ENCODE peak calls at places on chromosomes 7 and 10, in four cellular contexts. L is GM12878, P is HEK293T, E is HepG2. J is an unnamed sample.

GRCh38 chr10:48470893-48471805 is 133.7 kb downstream of the ARHGAP22 start:
- DNase-seq in L (no peak), P (peak), E (no peak), J (peak)

GRCh38 chr10:119209736-119210355 is 2.5 kb downstream of the GRK5 start:
- DNase-seq in L (no peak), P (no peak), E (no peak), J (no peak)

GRCh38 chr10:95413608-95414007 is 122.8 kb upstream of the PDLIM1 start:
- DNase-seq in L (no peak), P (no peak), E (no peak), J (no peak)

GRCh38 chr10:126867567-126868365 is 37.5 kb upstream of the DOCK1 start:
- DNase-seq in L (no peak), P (no peak), E (no peak), J (no peak)

GRCh38 chr7:77985232-77985973 is 186.8 kb downstream of the PHTF2 start:
- DNase-seq in L (no peak), P (no peak), E (no peak), J (no peak)

GRCh38 chr7:2632717-2633537 is 1.1 kb downstream of the TTYH3 start:
- DNase-seq in L (no peak), P (peak), E (no peak), J (no peak)

GRCh38 chr7:151756076-151756731 is 120.7 kb downstream of the PRKAG2 start:
- DNase-seq in L (no peak), P (no peak), E (no peak), J (peak)

GRCh38 chr7:284762-285722 is 4.9 kb upstream of the FOXL3 start:
- DNase-seq in L (no peak), P (no peak), E (no peak), J (no peak)

GRCh38 chr10:105188737-105189463 is 547.8 kb downstream of the SORCS3 start:
- DNase-seq in L (no peak), P (no peak), E (peak), J (no peak)

GRCh38 chr7:24830440-24831050 is 73.3 kb upstream of the GSDME start:
- DNase-seq in L (no peak), P (no peak), E (no peak), J (no peak)

GRCh38 chr10:73940634-73941221 is 29.8 kb downstream of the PLAU start:
- DNase-seq in L (no peak), P (peak), E (peak), J (peak)

GRCh38 chr10:110778221-110778620 is 93.5 kb upstream of the PDCD4 start:
- DNase-seq in L (no peak), P (no peak), E (no peak), J (no peak)

GRCh38 chr10:97701438-97702064 is 12.0 kb upstream of the MARVELD1 start:
- DNase-seq in L (no peak), P (peak), E (peak), J (peak)

GRCh38 chr10:119817991-119818888 is 54.4 kb downstream of the MCMBP start:
- DNase-seq in L (no peak), P (no peak), E (no peak), J (no peak)

GRCh38 chr10:43237631-43238446 is 29.0 kb downstream of the RASGEF1A start:
- DNase-seq in L (no peak), P (no peak), E (no peak), J (no peak)

GRCh38 chr10:24542314-24543270 is 181.1 kb downstream of the ARHGAP21 start:
- DNase-seq in L (no peak), P (no peak), E (no peak), J (no peak)

GRCh38 chr7:140239653-140239935 is 62.8 kb upstream of the KDM7A start:
- DNase-seq in L (no peak), P (no peak), E (no peak), J (peak)

DNA sequence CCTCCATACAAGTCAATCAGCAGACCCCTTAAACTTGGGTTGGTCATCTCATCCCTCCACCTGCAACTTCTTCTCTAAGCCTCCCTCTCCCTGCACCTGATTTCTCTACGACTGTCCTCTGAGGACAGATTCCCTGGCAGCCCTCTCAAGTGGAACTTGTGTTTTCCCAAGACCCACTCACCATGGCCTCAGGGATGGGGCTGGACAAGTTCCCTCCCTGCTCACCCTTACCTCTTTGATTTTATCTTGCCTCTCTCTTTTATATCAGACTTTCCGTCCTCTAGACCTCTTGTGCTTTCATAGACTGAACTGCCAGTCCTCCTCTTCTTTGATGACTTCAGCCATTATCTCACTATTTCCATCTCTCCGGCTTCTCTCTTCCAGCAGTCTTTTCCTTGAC is 46.2 kb upstream of the ARL4A start:
- DNase-seq in L (no peak), P (no peak), E (no peak), J (no peak)
- TF ChIP-seq FOXK2 in L (no peak), P (no peak), E (no peak), J (no peak)

GRCh38 chr10:70480254-70480861 is 1.8 kb downstream of the PALD1 start:
- DNase-seq in L (no peak), P (no peak), E (no peak), J (no peak)
- TF ChIP-seq FOXK2 in L (no peak), P (no peak), E (no peak), J (no peak)

DNA sequence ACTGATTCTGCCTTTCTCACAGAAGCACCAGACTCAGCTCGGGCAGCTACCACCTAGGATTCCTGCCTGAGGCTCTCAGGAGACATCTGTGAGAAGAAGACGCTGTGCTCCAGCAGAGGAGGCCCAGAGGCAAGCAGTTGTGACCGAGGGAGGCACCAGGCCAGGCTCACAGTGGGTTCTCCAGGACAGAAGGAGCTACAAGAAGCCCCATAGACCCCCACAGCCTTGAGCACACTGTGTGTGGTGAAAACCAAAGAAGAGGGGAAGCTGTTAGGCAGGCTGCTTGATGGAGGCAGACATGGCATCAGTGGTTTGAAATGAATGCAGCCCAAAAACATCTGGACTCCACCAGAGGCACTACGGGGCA is 198.8 kb downstream of the GRID1 start:
- DNase-seq in L (no peak), P (no peak), E (no peak), J (no peak)
- TF ChIP-seq FOXK2 in L (no peak), P (no peak), E (no peak), J (no peak)

GRCh38 chr7:135774284-135774683 is 25.7 kb upstream of the FAM180A start:
- DNase-seq in L (no peak), P (no peak), E (peak), J (no peak)
- TF ChIP-seq FOXK2 in L (no peak), P (no peak), E (no peak), J (no peak)

GRCh38 chr7:51785171-51785570 is 468.6 kb upstream of the COBL start:
- DNase-seq in L (no peak), P (no peak), E (no peak), J (no peak)

GRCh38 chr7:51786284-51786683 is 469.7 kb upstream of the COBL start:
- DNase-seq in L (no peak), P (no peak), E (no peak), J (no peak)

GRCh38 chr7:51789494-51789893 is 472.9 kb upstream of the COBL start:
- DNase-seq in L (no peak), P (no peak), E (no peak), J (no peak)

DNA sequence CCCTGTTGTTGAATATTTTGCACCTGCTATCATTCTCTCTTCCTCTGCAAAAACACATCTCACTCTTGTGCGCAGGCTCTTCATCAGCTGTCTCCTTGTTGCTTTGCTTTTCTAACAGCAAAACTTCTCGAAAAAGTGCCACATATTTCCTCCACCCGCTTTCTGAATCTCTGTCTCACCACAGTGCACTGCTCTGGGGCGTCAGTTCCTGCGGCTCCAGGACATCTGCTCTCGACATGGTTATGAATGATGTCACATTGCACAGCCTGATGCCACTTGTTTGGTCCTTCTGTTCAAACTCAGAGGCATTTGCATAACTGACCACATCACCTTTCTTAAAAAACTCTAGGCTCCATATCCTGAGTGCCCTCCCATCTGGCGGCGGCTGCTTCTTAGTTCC is 469.2 kb upstream of the COBL start:
- DNase-seq in L (no peak), P (no peak), E (no peak), J (no peak)
- TF ChIP-seq FOXK2 in L (no peak), P (no peak), E (no peak), J (no peak)

GRCh38 chr10:45202242-45202641 is 113.2 kb downstream of the OR13A1 start:
- DNase-seq in L (no peak), P (no peak), E (no peak), J (no peak)

GRCh38 chr10:45198596-45199379 is 116.6 kb downstream of the OR13A1 start:
- DNase-seq in L (no peak), P (no peak), E (no peak), J (no peak)

GRCh38 chr10:45197816-45198595 is 117.4 kb downstream of the OR13A1 start:
- DNase-seq in L (no peak), P (no peak), E (no peak), J (no peak)

GRCh38 chr10:45201271-45201670 is 114.1 kb downstream of the OR13A1 start:
- DNase-seq in L (no peak), P (no peak), E (no peak), J (no peak)

DNA sequence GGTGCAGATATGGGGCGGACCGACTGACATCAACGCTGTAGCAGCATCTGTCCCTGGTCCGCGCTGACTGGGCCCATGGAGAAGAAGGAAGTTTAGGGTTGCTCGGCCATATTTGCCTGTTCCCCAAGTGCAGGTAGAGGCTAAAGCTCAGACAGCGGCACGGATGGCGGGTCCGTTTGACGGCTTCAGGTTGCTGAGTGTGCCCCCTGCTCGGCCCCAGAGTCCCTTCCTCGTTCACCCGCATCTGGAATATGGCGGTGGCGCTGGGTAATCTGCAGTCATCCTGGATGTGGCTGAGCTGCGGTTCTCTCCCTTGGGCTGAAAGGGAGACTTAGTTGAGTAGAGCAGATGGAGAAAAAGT is 116.0 kb downstream of the OR13A1 start:
- DNase-seq in L (no peak), P (no peak), E (no peak), J (no peak)
- TF ChIP-seq FOXK2 in L (no peak), P (no peak), E (no peak), J (no peak)

DNA sequence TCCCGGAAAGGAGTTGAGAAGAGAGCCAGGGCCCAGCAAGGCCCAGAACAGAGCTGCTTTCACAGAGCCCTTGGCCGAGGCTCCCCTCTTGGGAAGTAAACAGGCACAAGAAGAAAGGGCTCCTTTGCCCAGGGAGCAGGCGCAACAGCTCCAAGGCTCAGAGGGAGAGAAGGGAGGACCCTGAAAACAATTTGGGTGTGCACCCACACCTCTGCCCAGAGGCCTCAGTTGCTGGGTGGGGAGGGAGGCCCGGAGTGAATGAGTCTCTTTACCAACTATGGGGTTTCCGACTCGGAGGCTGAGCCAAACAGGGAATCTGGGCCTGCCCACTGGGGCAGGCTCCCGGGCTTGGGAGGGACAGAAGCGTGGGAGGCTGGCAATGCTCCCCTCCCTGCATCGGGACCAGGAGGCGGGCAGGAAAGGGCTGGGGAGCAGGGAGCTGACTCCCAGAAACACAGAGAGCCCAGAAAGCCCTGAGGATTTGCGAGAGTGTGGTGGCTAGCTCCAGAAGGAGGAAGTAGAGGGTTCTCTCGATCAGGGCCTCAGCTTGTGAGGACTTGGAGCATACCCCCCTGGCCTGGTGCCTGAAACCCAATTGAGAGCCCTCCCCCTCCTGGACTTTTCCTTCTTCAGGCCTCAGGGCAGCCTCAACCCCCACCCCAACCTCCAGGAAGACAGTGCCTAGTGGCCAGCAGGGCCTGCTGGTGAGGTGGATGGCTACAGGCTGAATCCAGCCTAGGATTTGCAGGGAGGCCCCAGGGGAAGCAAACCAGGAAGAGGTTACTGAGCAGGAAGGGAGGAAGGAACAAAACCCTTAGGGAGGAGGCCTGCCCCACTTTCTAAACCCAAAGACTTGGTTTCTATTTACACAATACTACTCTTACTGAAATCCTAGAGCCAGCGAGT is 6.2 kb downstream of the C10orf105 start:
- DNase-seq in L (no peak), P (no peak), E (no peak), J (peak)
- TF ChIP-seq FOXK2 in L (no peak), P (no peak), E (no peak), J (no peak)

GRCh38 chr10:11448545-11449244 is 162.8 kb downstream of the USP6NL start:
- DNase-seq in L (peak), P (no peak), E (no peak), J (no peak)

GRCh38 chr10:11446133-11446532 is 165.3 kb downstream of the USP6NL start:
- DNase-seq in L (no peak), P (no peak), E (no peak), J (no peak)

GRCh38 chr10:11446895-11447294 is 164.6 kb downstream of the USP6NL start:
- DNase-seq in L (no peak), P (no peak), E (no peak), J (no peak)

GRCh38 chr10:11448190-11448544 is 163.3 kb downstream of the USP6NL start:
- DNase-seq in L (no peak), P (no peak), E (no peak), J (no peak)

DNA sequence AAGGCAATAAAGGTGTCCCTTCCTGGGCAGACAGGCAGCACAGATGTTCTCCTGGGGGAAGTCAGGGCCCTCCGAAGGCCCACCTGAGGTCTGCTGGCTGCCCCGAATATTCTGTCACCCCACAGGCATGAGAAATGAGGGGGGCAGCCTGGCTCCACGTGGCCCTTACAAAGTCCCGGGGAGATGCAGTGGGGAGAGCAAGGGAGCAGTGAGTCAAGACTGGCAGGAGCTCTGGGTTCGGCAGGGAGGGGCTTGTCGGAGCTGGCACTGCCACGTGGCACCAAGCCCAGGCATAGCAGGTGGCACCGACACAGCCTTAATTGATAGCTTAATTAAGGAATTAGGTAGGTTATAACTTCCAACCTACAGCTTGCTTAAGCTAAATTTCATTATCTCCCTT is 163.9 kb downstream of the USP6NL start:
- DNase-seq in L (no peak), P (no peak), E (no peak), J (no peak)
- TF ChIP-seq FOXK2 in L (no peak), P (no peak), E (no peak), J (no peak)

GRCh38 chr7:154726368-154726767 is 276.6 kb downstream of the PAXIP1 start:
- DNase-seq in L (no peak), P (no peak), E (no peak), J (no peak)

GRCh38 chr7:154720016-154720415 is 282.9 kb downstream of the PAXIP1 start:
- DNase-seq in L (no peak), P (no peak), E (no peak), J (no peak)

DNA sequence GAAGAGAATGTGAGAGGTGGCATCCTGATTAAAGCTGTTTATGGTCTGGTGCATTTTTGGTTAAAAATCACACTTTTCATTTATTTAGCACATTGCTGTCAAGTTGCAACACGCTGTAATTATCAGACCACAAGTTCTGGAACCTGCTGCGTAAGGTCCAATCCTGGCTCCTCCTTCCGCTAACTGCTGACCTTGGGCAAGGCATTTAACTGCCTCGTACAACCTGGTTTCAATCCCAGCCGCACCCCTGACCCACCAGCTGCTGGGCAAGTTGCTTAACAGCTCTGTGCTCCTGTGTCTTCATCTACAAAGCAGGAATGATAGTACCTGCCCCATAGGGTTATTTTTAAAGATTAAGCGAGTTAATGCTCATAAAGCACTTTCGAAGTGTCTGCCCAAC is 281.8 kb downstream of the PAXIP1 start:
- DNase-seq in L (no peak), P (no peak), E (no peak), J (no peak)
- TF ChIP-seq FOXK2 in L (no peak), P (no peak), E (no peak), J (no peak)

DNA sequence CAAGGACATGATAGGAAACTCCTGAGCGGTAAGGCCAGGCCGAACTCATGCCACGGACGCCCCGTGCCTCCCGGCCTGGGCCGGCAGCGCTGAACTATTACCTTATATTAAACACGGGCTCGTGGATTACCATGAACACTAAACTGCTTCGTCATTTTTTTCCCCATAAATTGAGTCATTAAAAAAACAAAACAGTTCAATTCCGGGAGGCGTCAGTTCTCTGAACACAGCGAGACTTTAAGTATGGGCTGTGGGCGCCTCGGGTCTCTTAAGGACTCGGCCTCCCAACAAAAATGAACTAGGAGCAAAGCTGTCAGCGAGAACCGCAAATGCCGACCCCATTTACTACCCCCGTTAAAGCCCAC is 519 bp downstream of the PITRM1 start:
- DNase-seq in L (no peak), P (no peak), E (peak), J (peak)
- TF ChIP-seq FOXK2 in L (no peak), P (no peak), E (no peak), J (no peak)

J was measured in K562.